ENCODE peak calls at places on chromosomes 3 and 15, in eight cellular contexts. I is H9, E is PC-3, D is cardiac muscle cell, C is thyroid gland, X is uterus, R is body of pancreas, N is lower lobe of right lung. O is an unnamed sample.

GRCh38 chr3:44596631-44597030 is 11.9 kb downstream of the ZNF660 start:
- DNase-seq in X (no peak), D (no peak), N (no peak), I (no peak), C (no peak), E (no peak), R (no peak), O (no peak)

GRCh38 chr15:69398541-69398940 is 15.6 kb upstream of the KIF23 start:
- DNase-seq in I (no peak), E (no peak), R (no peak), C (no peak), X (no peak), D (no peak), N (no peak), O (no peak)

GRCh38 chr15:62732078-62732477 is 310.5 kb upstream of the TPM1 start:
- DNase-seq in R (no peak), N (no peak), D (peak; percentile 59), X (no peak), E (no peak), I (no peak), C (no peak), O (no peak)

GRCh38 chr15:29805043-29805707 is 17.1 kb downstream of the TJP1 start:
- DNase-seq in C (peak; percentile 72), N (no peak), R (peak; percentile 52), I (no peak), D (peak; percentile 91), E (peak; percentile 64), X (peak; percentile 46), O (no peak)

GRCh38 chr3:44942202-44942921 is 33.6 kb downstream of the ZDHHC3 start:
- DNase-seq in I (no peak), D (peak; percentile 7), N (no peak), X (no peak), E (peak; percentile 81), C (no peak), R (no peak), O (no peak)

GRCh38 chr3:13069495-13069894 is 3.7 kb downstream of the IQSEC1 start:
- DNase-seq in R (peak; percentile 13), N (no peak), E (no peak), I (no peak), X (no peak), C (no peak), D (no peak), O (no peak)

GRCh38 chr3:169501777-169502320 is 161.7 kb downstream of the MECOM start:
- DNase-seq in D (no peak), C (no peak), I (no peak), R (no peak), X (no peak), E (no peak), N (no peak), O (no peak)

GRCh38 chr3:30007668-30008067 is 598.7 kb upstream of the TGFBR2 start:
- DNase-seq in I (no peak), D (no peak), R (no peak), C (no peak), E (peak; percentile 30), N (no peak), X (no peak), O (no peak)

GRCh38 chr15:55770261-55770660 is 27.3 kb upstream of the PRTG start:
- DNase-seq in D (peak; percentile 34), X (no peak), I (no peak), R (no peak), N (no peak), C (no peak), E (no peak), O (no peak)

GRCh38 chr15:40274350-40275274 is 8.3 kb downstream of the ANKRD63 start:
- DNase-seq in X (peak; percentile 77), D (peak; percentile 91), N (peak; percentile 85), R (peak; percentile 76), I (peak; percentile 87), E (peak; percentile 88), C (peak; percentile 84), O (peak; percentile 96)

GRCh38 chr15:47300596-47300995 is 416.7 kb upstream of the SEMA6D start:
- DNase-seq in C (no peak), R (no peak), D (no peak), E (no peak), X (no peak), I (no peak), N (no peak), O (no peak)

GRCh38 chr3:187125319-187126031 is 13.8 kb downstream of the RPL39L start:
- DNase-seq in N (no peak), D (no peak), X (no peak), R (no peak), C (no peak), E (no peak), I (no peak), O (no peak)

DNA sequence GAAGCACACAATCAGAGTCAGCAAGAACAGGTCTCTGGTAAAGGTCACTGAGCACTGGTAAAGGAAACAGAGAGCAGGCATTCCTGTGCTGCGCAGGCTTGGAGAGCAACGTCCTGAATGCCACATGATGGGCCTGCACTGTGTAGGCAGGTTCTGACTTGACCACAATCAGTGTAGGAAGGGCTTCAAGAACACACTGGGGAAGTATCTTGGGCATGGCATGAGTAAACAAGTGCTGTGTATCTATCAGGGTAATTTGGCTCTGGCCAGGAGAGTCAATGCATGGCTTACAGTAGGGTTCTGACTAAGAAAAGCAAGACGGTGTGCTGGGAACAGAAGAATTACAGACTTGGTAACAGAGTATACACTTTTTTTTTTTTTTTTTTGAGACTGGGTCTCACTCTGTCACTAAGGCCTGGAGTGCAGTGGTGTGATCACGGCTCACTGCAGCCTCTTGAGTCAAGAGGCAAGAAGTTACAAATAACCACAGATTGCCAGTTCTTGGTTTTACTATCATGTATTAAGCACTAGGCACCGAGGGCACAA is 30.6 kb downstream of the TBC1D2B start:
- DNase-seq in C (peak; percentile 71), I (no peak), N (peak; percentile 59), X (no peak), D (no peak), R (peak; percentile 45), E (no peak), O (peak; percentile 8)
- H3K4me1 ChIP-seq in C (peaks cover 55% of the 10 kb centered on the region), I (no peaks in the 10 kb centered on the region), N (peaks cover 81% of the 10 kb centered on the region), X (peaks cover 6% of the 10 kb centered on the region), D (no peaks in the 10 kb centered on the region), R (peaks cover 47% of the 10 kb centered on the region), E (peaks cover 2% of the 10 kb centered on the region), O (peaks cover 19% of the 10 kb centered on the region)

GRCh38 chr15:65801229-65801813 is 9.2 kb upstream of the DENND4A start:
- DNase-seq in D (no peak), C (no peak), E (no peak), N (no peak), I (no peak), X (no peak), R (no peak), O (no peak)

GRCh38 chr15:65804252-65804931 is 12.3 kb upstream of the DENND4A start:
- DNase-seq in I (no peak), C (no peak), N (no peak), X (no peak), R (peak; percentile 38), D (peak; percentile 87), E (no peak), O (no peak)

GRCh38 chr15:65806387-65806786 is 14.3 kb upstream of the DENND4A start:
- DNase-seq in X (no peak), E (no peak), I (no peak), N (no peak), R (no peak), C (no peak), D (no peak), O (no peak)

GRCh38 chr15:65805019-65805738 is 13.1 kb upstream of the DENND4A start:
- DNase-seq in X (no peak), R (peak; percentile 79), I (no peak), N (no peak), D (peak; percentile 35), C (no peak), E (no peak), O (no peak)
- H3K4me1 ChIP-seq in X (no peaks in the 10 kb centered on the region), R (peaks cover 42% of the 10 kb centered on the region), I (no peaks in the 10 kb centered on the region), N (peaks cover 25% of the 10 kb centered on the region), D (peaks cover 5% of the 10 kb centered on the region), C (no peaks in the 10 kb centered on the region), E (no peaks in the 10 kb centered on the region), O (no peaks in the 10 kb centered on the region)

DNA sequence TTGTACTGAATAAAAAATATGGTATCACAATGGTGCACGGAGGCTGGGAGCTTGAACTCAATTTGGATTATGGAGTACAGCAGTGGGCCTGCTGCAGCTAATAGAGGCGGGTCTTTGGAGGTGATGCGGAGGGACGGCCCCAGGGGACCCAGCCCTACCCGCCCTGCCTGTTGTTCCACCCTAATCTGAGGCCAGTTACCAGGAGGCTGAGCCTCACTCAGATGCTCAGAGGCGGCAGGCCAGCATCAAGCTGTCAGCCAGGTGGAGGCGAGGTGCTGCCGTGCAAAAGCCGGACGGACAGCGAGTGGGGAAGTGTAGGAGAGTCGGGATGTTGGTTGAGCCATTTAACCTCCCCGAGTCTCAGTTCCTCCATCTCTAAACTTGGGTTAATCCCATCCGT is 218.5 kb upstream of the RGMA start:
- DNase-seq in E (no peak), R (no peak), I (no peak), X (no peak), C (no peak), D (no peak), N (no peak), O (no peak)
- H3K4me1 ChIP-seq in E (no peaks in the 10 kb centered on the region), R (no peaks in the 10 kb centered on the region), I (no peaks in the 10 kb centered on the region), X (no peaks in the 10 kb centered on the region), C (no peaks in the 10 kb centered on the region), D (no peaks in the 10 kb centered on the region), N (no peaks in the 10 kb centered on the region), O (no peaks in the 10 kb centered on the region)

GRCh38 chr15:89097313-89097712 is 9.1 kb downstream of the ABHD2 start:
- DNase-seq in C (no peak), N (no peak), D (no peak), R (no peak), E (no peak), X (no peak), I (no peak), O (no peak)

GRCh38 chr15:89093509-89093908 is 5.3 kb downstream of the ABHD2 start:
- DNase-seq in R (peak; percentile 41), X (no peak), I (no peak), E (no peak), D (no peak), C (no peak), N (no peak), O (no peak)

GRCh38 chr15:89096664-89097063 is 8.4 kb downstream of the ABHD2 start:
- DNase-seq in D (no peak), E (no peak), C (no peak), N (no peak), X (no peak), I (no peak), R (no peak), O (no peak)

GRCh38 chr15:89095073-89095472 is 6.8 kb downstream of the ABHD2 start:
- DNase-seq in X (no peak), N (no peak), R (no peak), I (no peak), C (no peak), D (no peak), E (no peak), O (no peak)

DNA sequence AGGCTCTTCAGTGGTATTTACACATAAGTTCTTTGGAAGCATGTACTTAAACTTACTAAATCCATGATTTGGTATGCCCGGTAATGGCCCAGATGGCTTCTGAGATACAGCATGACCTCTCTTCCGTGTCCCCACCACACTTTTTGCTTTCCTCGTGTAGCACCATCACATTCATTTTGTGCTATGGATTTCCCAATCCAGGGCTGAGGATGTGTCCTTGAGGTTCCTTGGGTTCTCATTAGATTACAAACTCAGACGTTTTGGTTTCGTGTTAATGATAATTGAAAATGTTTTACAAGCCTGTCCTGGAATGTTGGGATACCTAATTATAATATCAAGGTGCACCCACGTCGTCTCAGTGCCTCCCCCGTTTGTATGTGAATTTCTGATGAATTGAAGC is 7.3 kb downstream of the ABHD2 start:
- DNase-seq in N (no peak), R (no peak), I (no peak), X (no peak), E (no peak), C (no peak), D (no peak), O (no peak)
- H3K4me1 ChIP-seq in N (peaks cover 77% of the 10 kb centered on the region), R (peaks cover 90% of the 10 kb centered on the region), I (peaks cover 9% of the 10 kb centered on the region), X (peaks cover 7% of the 10 kb centered on the region), E (peaks cover 59% of the 10 kb centered on the region), C (no peaks in the 10 kb centered on the region), D (peaks cover 32% of the 10 kb centered on the region), O (no peaks in the 10 kb centered on the region)

O was measured in endodermal cell.